ENCODE peak calls at places on chromosomes 1 and 21, in five cellular contexts. One of them, this sample, is unnamed.

GRCh38 chr1:54052934-54053744 is at the start of the genes TCEANC2 and TMEM59:
- DNase-seq in lower lobe of right lung: peak
- DNase-seq in Panc1: peak
- DNase-seq in IMR-90: peak
- DNase-seq in colonic mucosa: peak
- DNase-seq in this sample: peak

GRCh38 chr21:34834852-34835501 is 166.2 kb downstream of the CLIC6 start:
- DNase-seq in lower lobe of right lung: no peak
- DNase-seq in Panc1: no peak
- DNase-seq in IMR-90: no peak
- DNase-seq in colonic mucosa: no peak
- DNase-seq in this sample: no peak

GRCh38 chr1:27388337-27389005 is 4.0 kb upstream of the GPR3 start:
- DNase-seq in lower lobe of right lung: peak
- DNase-seq in Panc1: peak
- DNase-seq in IMR-90: no peak
- DNase-seq in colonic mucosa: peak
- DNase-seq in this sample: no peak

GRCh38 chr21:41932576-41933258 is 21.1 kb downstream of the C2CD2 start:
- DNase-seq in lower lobe of right lung: peak
- DNase-seq in Panc1: no peak
- DNase-seq in IMR-90: peak
- DNase-seq in colonic mucosa: no peak
- DNase-seq in this sample: peak

GRCh38 chr21:45505416-45506021 is 36.7 kb downstream of the SLC19A1 start:
- DNase-seq in lower lobe of right lung: peak
- DNase-seq in Panc1: no peak
- DNase-seq in IMR-90: no peak
- DNase-seq in colonic mucosa: no peak
- DNase-seq in this sample: no peak

GRCh38 chr1:185646202-185646683 is 87.9 kb upstream of the HMCN1 start:
- DNase-seq in lower lobe of right lung: no peak
- DNase-seq in Panc1: peak
- DNase-seq in IMR-90: peak
- DNase-seq in colonic mucosa: peak
- DNase-seq in this sample: peak

GRCh38 chr1:4108341-4108740 is 208.3 kb upstream of the C1orf174 start:
- DNase-seq in lower lobe of right lung: no peak
- DNase-seq in Panc1: no peak
- DNase-seq in IMR-90: no peak
- DNase-seq in colonic mucosa: no peak
- DNase-seq in this sample: no peak

GRCh38 chr1:156214024-156214748 is 1.4 kb downstream of the PMF1 start:
- DNase-seq in lower lobe of right lung: no peak
- DNase-seq in Panc1: no peak
- DNase-seq in IMR-90: peak
- DNase-seq in colonic mucosa: no peak
- DNase-seq in this sample: no peak

GRCh38 chr1:244150071-244150470 is 99.0 kb downstream of the ZBTB18 start:
- DNase-seq in lower lobe of right lung: no peak
- DNase-seq in Panc1: no peak
- DNase-seq in IMR-90: peak
- DNase-seq in colonic mucosa: no peak
- DNase-seq in this sample: no peak

GRCh38 chr1:225508538-225509375 is 80.9 kb upstream of the LBR start:
- DNase-seq in lower lobe of right lung: no peak
- DNase-seq in Panc1: peak
- DNase-seq in IMR-90: peak
- DNase-seq in colonic mucosa: no peak
- DNase-seq in this sample: peak

GRCh38 chr21:16969636-16970035 is 543.2 kb upstream of the CXADR start:
- DNase-seq in lower lobe of right lung: no peak
- DNase-seq in Panc1: no peak
- DNase-seq in IMR-90: no peak
- DNase-seq in colonic mucosa: no peak
- DNase-seq in this sample: no peak

GRCh38 chr1:42336978-42337377 is 1.9 kb upstream of the FOXJ3 start:
- DNase-seq in lower lobe of right lung: no peak
- DNase-seq in Panc1: no peak
- DNase-seq in IMR-90: no peak
- DNase-seq in colonic mucosa: no peak
- DNase-seq in this sample: no peak

GRCh38 chr1:51671527-51672325 is 54.8 kb downstream of the OSBPL9 start:
- DNase-seq in lower lobe of right lung: no peak
- DNase-seq in Panc1: no peak
- DNase-seq in IMR-90: peak
- DNase-seq in colonic mucosa: no peak
- DNase-seq in this sample: no peak

GRCh38 chr1:151972533-151973270 is 21.0 kb downstream of the S100A10 start:
- DNase-seq in lower lobe of right lung: no peak
- DNase-seq in Panc1: no peak
- DNase-seq in IMR-90: peak
- DNase-seq in colonic mucosa: peak
- DNase-seq in this sample: peak

GRCh38 chr1:166693158-166693557 is 146.1 kb upstream of the POGK start:
- DNase-seq in lower lobe of right lung: no peak
- DNase-seq in Panc1: no peak
- DNase-seq in IMR-90: no peak
- DNase-seq in colonic mucosa: no peak
- DNase-seq in this sample: no peak

GRCh38 chr21:46413365-46413696 is 45.4 kb upstream of the DIP2A start:
- DNase-seq in lower lobe of right lung: no peak
- DNase-seq in Panc1: no peak
- DNase-seq in IMR-90: no peak
- DNase-seq in colonic mucosa: no peak
- DNase-seq in this sample: no peak

GRCh38 chr1:114610546-114611245 is 29.3 kb upstream of the BCAS2 start:
- DNase-seq in lower lobe of right lung: no peak
- DNase-seq in Panc1: no peak
- DNase-seq in IMR-90: peak
- DNase-seq in colonic mucosa: no peak
- DNase-seq in this sample: no peak

GRCh38 chr1:55593299-55593698 is 378.1 kb upstream of the USP24 start:
- DNase-seq in lower lobe of right lung: no peak
- DNase-seq in Panc1: no peak
- DNase-seq in IMR-90: no peak
- DNase-seq in colonic mucosa: no peak
- DNase-seq in this sample: no peak

GRCh38 chr21:14687277-14687642 is 141.1 kb upstream of the SAMSN1 start:
- DNase-seq in lower lobe of right lung: no peak
- DNase-seq in Panc1: no peak
- DNase-seq in IMR-90: no peak
- DNase-seq in colonic mucosa: no peak
- DNase-seq in this sample: no peak

GRCh38 chr1:54800899-54801759 is at the start of gene TTC22:
- DNase-seq in lower lobe of right lung: peak
- DNase-seq in Panc1: no peak
- DNase-seq in IMR-90: no peak
- DNase-seq in colonic mucosa: peak
- DNase-seq in this sample: no peak

GRCh38 chr1:165600793-165601192 is 30.2 kb upstream of the MGST3 start:
- DNase-seq in lower lobe of right lung: no peak
- DNase-seq in Panc1: no peak
- DNase-seq in IMR-90: no peak
- DNase-seq in colonic mucosa: no peak
- DNase-seq in this sample: no peak

GRCh38 chr1:180639871-180640270 is 8.0 kb downstream of the XPR1 start:
- DNase-seq in lower lobe of right lung: no peak
- DNase-seq in Panc1: no peak
- DNase-seq in IMR-90: no peak
- DNase-seq in colonic mucosa: no peak
- DNase-seq in this sample: no peak

GRCh38 chr1:12472798-12473551 is 145.0 kb downstream of the DHRS3 start:
- DNase-seq in lower lobe of right lung: no peak
- DNase-seq in Panc1: no peak
- DNase-seq in IMR-90: no peak
- DNase-seq in colonic mucosa: no peak
- DNase-seq in this sample: no peak

GRCh38 chr1:89754518-89754917 is 66.3 kb upstream of the LRRC8D start:
- DNase-seq in lower lobe of right lung: no peak
- DNase-seq in Panc1: no peak
- DNase-seq in IMR-90: peak
- DNase-seq in colonic mucosa: no peak
- DNase-seq in this sample: no peak

GRCh38 chr1:159817276-159818041 is 9.2 kb upstream of the SLAMF8 start:
- DNase-seq in lower lobe of right lung: no peak
- DNase-seq in Panc1: peak
- DNase-seq in IMR-90: no peak
- DNase-seq in colonic mucosa: no peak
- DNase-seq in this sample: no peak

GRCh38 chr1:119209943-119210342 is 69.5 kb upstream of the WARS2 start:
- DNase-seq in lower lobe of right lung: no peak
- DNase-seq in Panc1: no peak
- DNase-seq in IMR-90: no peak
- DNase-seq in colonic mucosa: no peak
- DNase-seq in this sample: no peak

GRCh38 chr21:44498965-44499560 is 40.9 kb downstream of the KRTAP10-1 start:
- DNase-seq in lower lobe of right lung: no peak
- DNase-seq in Panc1: no peak
- DNase-seq in IMR-90: no peak
- DNase-seq in colonic mucosa: no peak
- DNase-seq in this sample: no peak

GRCh38 chr1:85553936-85554335 is 26.6 kb upstream of the CCN1 start:
- DNase-seq in lower lobe of right lung: no peak
- DNase-seq in Panc1: no peak
- DNase-seq in IMR-90: no peak
- DNase-seq in colonic mucosa: no peak
- DNase-seq in this sample: no peak
- H3K4me3 ChIP-seq in lower lobe of right lung: no peak
- H3K4me3 ChIP-seq in Panc1: no peak
- H3K4me3 ChIP-seq in IMR-90: no peak
- H3K4me3 ChIP-seq in colonic mucosa: no peak
- H3K4me3 ChIP-seq in this sample: no peak

GRCh38 chr1:109397451-109398342 is at the start of gene SORT1:
- DNase-seq in lower lobe of right lung: peak
- DNase-seq in Panc1: no peak
- DNase-seq in IMR-90: peak
- DNase-seq in colonic mucosa: peak
- DNase-seq in this sample: no peak
- TF ChIP-seq CTCF in lower lobe of right lung: no peak
- TF ChIP-seq CTCF in Panc1: no peak
- TF ChIP-seq CTCF in IMR-90: no peak
- TF ChIP-seq CTCF in colonic mucosa: no peak
- TF ChIP-seq CTCF in this sample: peak

DNA sequence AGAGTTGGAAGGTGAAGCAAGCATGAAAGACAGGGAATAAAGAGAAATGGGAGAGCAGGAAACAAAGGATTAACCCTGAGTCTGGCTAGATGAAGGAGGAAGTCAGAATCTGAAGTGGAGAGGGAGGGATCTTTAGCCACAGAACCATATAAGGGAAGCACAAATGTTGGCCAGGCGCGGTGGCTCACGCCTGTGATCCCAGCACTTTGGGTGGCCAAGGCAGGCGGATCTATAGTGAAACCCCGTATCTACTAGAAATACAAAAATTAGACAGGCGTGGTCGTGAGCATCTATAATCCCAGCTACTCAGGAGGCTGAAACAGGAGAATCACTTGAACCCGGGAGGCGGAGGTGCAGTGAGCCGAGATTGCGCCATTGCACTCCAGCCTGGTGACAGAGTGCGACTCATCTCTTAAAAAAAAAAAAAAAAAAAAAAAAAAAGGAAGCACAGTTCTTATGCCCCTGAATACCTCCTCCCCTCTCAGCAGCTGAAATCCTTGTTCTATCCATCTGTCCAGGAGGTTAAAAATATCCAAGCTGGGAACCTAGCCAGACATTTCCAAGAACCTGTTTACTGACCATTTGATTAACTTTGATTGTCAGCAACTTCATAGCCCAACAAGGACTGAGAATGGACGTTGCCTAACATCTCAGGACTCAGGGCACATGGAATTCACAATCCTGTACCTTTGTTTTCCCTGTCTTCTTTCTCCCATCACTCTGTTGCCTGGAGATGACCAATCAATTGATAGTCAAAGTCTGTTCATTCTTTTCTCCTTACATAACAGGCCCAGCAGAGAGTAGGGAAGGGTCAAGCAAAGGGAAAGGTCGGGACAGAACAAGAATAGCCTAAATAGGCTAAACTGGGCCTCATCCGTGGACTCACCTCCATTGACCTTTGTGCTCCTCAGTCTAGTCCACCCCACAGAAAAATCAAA is 10.6 kb downstream of the TXNIP start:
- DNase-seq in lower lobe of right lung: peak
- DNase-seq in Panc1: no peak
- DNase-seq in IMR-90: peak
- DNase-seq in colonic mucosa: no peak
- DNase-seq in this sample: peak
- H3K4me3 ChIP-seq in lower lobe of right lung: peak
- H3K4me3 ChIP-seq in Panc1: no peak
- H3K4me3 ChIP-seq in IMR-90: no peak
- H3K4me3 ChIP-seq in colonic mucosa: no peak
- H3K4me3 ChIP-seq in this sample: no peak

GRCh38 chr1:44707112-44707881 is 23.7 kb downstream of the RNU5D-1 start:
- DNase-seq in lower lobe of right lung: no peak
- DNase-seq in Panc1: peak
- DNase-seq in IMR-90: peak
- DNase-seq in colonic mucosa: no peak
- DNase-seq in this sample: peak

GRCh38 chr1:44705938-44706337 is 25.0 kb downstream of the RNU5D-1 start:
- DNase-seq in lower lobe of right lung: no peak
- DNase-seq in Panc1: no peak
- DNase-seq in IMR-90: no peak
- DNase-seq in colonic mucosa: no peak
- DNase-seq in this sample: no peak

GRCh38 chr1:44705470-44705869 is 25.5 kb downstream of the RNU5D-1 start:
- DNase-seq in lower lobe of right lung: no peak
- DNase-seq in Panc1: no peak
- DNase-seq in IMR-90: no peak
- DNase-seq in colonic mucosa: no peak
- DNase-seq in this sample: no peak

GRCh38 chr1:44713321-44713781 is 17.6 kb downstream of the RNU5D-1 start:
- DNase-seq in lower lobe of right lung: no peak
- DNase-seq in Panc1: no peak
- DNase-seq in IMR-90: no peak
- DNase-seq in colonic mucosa: no peak
- DNase-seq in this sample: no peak

DNA sequence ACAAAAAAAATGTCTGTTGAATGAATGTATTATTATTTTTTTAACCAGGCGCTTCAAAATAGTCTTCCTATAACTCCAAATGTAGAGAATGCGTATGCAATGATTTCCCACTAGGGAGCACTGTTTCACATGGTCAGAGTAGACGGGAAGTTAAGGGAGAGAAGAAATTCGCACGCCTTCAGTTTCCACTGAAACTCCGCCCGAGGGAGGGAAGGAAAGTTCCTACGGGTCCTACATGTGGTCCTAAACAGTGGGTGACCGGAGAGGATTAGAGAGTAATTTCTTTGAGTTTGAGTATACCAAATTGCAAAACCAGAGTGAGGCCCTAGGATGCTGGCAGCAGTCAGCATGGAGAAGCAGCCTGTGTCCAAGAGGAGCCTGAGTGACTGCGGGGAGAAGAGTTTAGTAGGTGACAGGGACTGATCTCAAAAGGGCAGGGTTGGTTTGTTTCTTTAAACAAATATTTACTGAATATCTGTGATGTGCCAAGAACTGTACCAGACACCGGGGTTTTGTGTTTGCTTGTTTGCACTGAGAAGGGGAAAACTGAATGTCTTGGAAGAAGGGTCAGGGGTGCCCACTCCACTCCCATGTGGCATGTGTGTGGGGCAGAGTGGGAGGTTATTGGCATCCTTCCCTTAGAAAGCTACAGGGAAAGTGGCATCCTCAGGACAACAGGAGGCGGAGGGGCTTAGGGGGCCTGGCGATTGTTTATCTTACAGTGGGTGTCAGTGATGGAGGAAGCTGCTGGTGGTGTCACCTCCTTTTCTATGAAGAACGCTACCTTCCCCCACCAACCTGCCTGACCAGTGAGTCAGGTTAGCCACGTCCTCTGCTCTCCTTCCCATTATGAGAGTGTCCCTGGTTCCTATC is 22.8 kb downstream of the RNU5D-1 start:
- DNase-seq in lower lobe of right lung: no peak
- DNase-seq in Panc1: no peak
- DNase-seq in IMR-90: peak
- DNase-seq in colonic mucosa: peak
- DNase-seq in this sample: no peak
- TF ChIP-seq CTCF in lower lobe of right lung: peak
- TF ChIP-seq CTCF in Panc1: peak
- TF ChIP-seq CTCF in IMR-90: peak
- TF ChIP-seq CTCF in colonic mucosa: peak
- TF ChIP-seq CTCF in this sample: peak

This sample was measured in epithelial cell of proximal tubule.